ENCODE peak calls at places on chromosomes 6 and 20, in six cellular contexts. W is PC-9, K is H1, A is IMR-90, P is mucosa of descending colon, C is lower leg skin. V is an unnamed sample.

GRCh38 chr6:10567256-10568041 is 46.3 kb downstream of the GCNT2 start:
- DNase-seq in W (no peak), K (no peak), C (no peak), P (no peak), A (no peak), V (no peak)

GRCh38 chr20:8272758-8273157 is 140.7 kb downstream of the PLCB1 start:
- DNase-seq in K (no peak), W (no peak), C (no peak), P (no peak), A (no peak), V (no peak)

GRCh38 chr20:1377341-1377871 is 15.4 kb downstream of the FKBP1A start:
- DNase-seq in A (no peak), C (no peak), K (no peak), W (no peak), P (no peak), V (no peak)

GRCh38 chr6:113763883-113764282 is 93.3 kb upstream of the MARCKS start:
- DNase-seq in A (peak; percentile 78), K (no peak), C (no peak), W (peak; percentile 99), P (no peak), V (peak; percentile 83)

GRCh38 chr6:124901105-124901504 is 61.1 kb upstream of the RNF217 start:
- DNase-seq in K (no peak), P (no peak), C (no peak), W (no peak), A (peak; percentile 5), V (no peak)

GRCh38 chr6:151351731-151352130 is 39.6 kb downstream of the ZBTB2 start:
- DNase-seq in P (no peak), W (no peak), K (no peak), A (no peak), C (no peak), V (no peak)

GRCh38 chr20:1304711-1305515 is 24.0 kb downstream of the SDCBP2 start:
- DNase-seq in K (no peak), P (peak; percentile 20), W (no peak), C (no peak), A (no peak), V (no peak)

GRCh38 chr6:6940031-6940664 is 167.6 kb upstream of the RREB1 start:
- DNase-seq in A (no peak), P (no peak), K (no peak), W (no peak), C (no peak), V (no peak)

GRCh38 chr20:62030834-62031434 is 34.7 kb downstream of the TAF4 start:
- DNase-seq in W (peak; percentile 81), A (no peak), C (no peak), P (no peak), K (no peak), V (no peak)

GRCh38 chr6:75711173-75711572 is 37.9 kb upstream of the MYO6 start:
- DNase-seq in W (no peak), P (no peak), K (no peak), A (no peak), C (no peak), V (no peak)
- H3K4me3 ChIP-seq in W (no peak overlapping the region), P (no peak overlapping the region), K (no peak overlapping the region), A (no peak overlapping the region), C (no peak overlapping the region), V (no peak overlapping the region)

GRCh38 chr6:168884646-168885086 is 369.0 kb downstream of the THBS2 start:
- DNase-seq in C (peak; percentile 43), P (peak; percentile 86), K (peak; percentile 98), W (no peak), A (peak; percentile 5), V (peak; percentile 67)
- TF ChIP-seq CTCF in C (peak; percentile 70), P (peak; percentile 92), K (peak; percentile 77), W (peak; percentile 93), A (peak; percentile 53), V (peak; percentile 91)

GRCh38 chr20:63903796-63904570 is 9.1 kb downstream of the DNAJC5 start:
- DNase-seq in W (no peak), A (no peak), K (no peak), C (no peak), P (no peak), V (no peak)

GRCh38 chr20:63898882-63899558 is 4.1 kb downstream of the DNAJC5 start:
- DNase-seq in W (no peak), K (no peak), A (no peak), C (no peak), P (no peak), V (no peak)

GRCh38 chr20:63897978-63898561 is 3.1 kb downstream of the DNAJC5 start:
- DNase-seq in P (no peak), C (no peak), W (no peak), K (no peak), A (no peak), V (no peak)

GRCh38 chr20:63896136-63896890 is 1.4 kb downstream of the DNAJC5 start:
- DNase-seq in A (peak; percentile 46), P (peak; percentile 66), W (peak; percentile 55), C (no peak), K (no peak), V (no peak)

GRCh38 chr20:63900373-63900772 is 5.4 kb downstream of the DNAJC5 start:
- DNase-seq in C (no peak), P (no peak), K (no peak), A (no peak), W (no peak), V (no peak)
- H3K4me3 ChIP-seq in C (no peak overlapping the region), P (no peak overlapping the region), K (no peak overlapping the region), A (no peak overlapping the region), W (no peak overlapping the region), V (no peak overlapping the region)

DNA sequence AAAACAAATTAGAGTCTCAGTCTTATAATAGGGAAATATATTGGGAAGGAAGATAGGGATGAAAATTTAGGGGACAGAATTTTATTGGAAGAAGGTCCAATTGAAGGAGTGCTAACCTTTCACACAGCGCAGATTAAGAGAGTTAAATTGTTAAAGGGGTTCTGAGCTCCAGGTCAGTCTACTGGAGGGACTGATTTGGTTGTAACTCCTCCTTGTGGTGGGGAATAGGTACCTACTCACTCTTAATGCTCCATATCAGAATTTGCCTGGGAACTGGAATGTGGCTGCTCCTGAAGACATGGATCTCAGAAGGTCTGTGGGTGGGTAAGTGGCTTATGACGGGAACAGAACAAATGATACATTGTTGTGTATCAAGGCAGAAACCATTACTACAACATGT is 143.5 kb downstream of the FLRT3 start:
- DNase-seq in A (no peak), K (no peak), P (no peak), C (no peak), W (no peak), V (no peak)
- TF ChIP-seq CTCF in A (peak; percentile 0), K (peak; percentile 56), P (no peak), C (no peak), W (no peak), V (no peak)

DNA sequence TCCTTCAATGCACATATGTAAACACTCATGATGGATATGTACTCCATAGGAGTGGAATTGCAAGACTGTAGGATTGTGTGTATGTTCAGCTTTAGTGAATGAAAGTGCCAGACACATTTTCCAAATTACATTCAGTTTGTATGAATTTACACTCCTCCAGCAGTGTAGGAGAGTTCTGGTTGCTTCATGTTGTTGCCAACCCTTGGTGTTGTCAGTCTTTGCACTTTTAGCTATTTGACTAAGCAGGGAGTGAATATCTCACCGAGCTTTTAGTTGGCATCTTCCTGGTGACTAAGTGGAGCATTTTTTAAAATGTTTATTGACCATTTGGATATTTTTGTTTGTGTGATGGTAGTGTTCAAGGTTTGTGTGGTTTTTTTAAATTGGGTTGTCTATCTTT is 23.9 kb downstream of the NKX2-4 start:
- DNase-seq in A (no peak), C (no peak), K (no peak), W (no peak), P (no peak), V (no peak)
- H3K4me3 ChIP-seq in A (no peak overlapping the region), C (no peak overlapping the region), K (no peak overlapping the region), W (no peak overlapping the region), P (no peak overlapping the region), V (no peak overlapping the region)

V was measured in foreskin fibroblast.